ENCODE peak calls at places on chromosomes 1 and 21, in six cellular contexts. Q, H, M, R, Z and N are unnamed samples.

GRCh38 chr1:12433323-12434053 is 184.5 kb downstream of the DHRS3 start:
- DNase-seq in Q (no peak), H (no peak), M (peak; percentile 84), R (peak; percentile 56), Z (peak; percentile 77), N (no peak)

GRCh38 chr1:167749741-167750140 is 28.0 kb downstream of the MPZL1 start:
- DNase-seq in Q (no peak), H (no peak), M (no peak), R (no peak), Z (no peak), N (no peak)

GRCh38 chr1:147515046-147515869 is 26.0 kb upstream of the BCL9 start:
- DNase-seq in Q (no peak), H (peak; percentile 22), M (no peak), R (peak; percentile 31), Z (peak; percentile 72), N (peak; percentile 50)

GRCh38 chr1:186636786-186637185 is 43.4 kb downstream of the PTGS2 start:
- DNase-seq in Q (no peak), H (no peak), M (no peak), R (no peak), Z (no peak), N (no peak)

GRCh38 chr21:34035619-34036354 is 37.6 kb upstream of the MRPS6 start:
- DNase-seq in Q (no peak), H (no peak), M (no peak), R (no peak), Z (no peak), N (no peak)

GRCh38 chr1:43348809-43349593 is 9.8 kb upstream of the CDC20 start:
- DNase-seq in Q (no peak), H (no peak), M (no peak), R (peak; percentile 96), Z (peak; percentile 89), N (no peak)

GRCh38 chr1:156766288-156767100 is 841 bp upstream of the PRCC start:
- DNase-seq in Q (no peak), H (no peak), M (no peak), R (no peak), Z (no peak), N (no peak)

GRCh38 chr1:71047635-71048607 is at the start of gene PTGER3:
- DNase-seq in Q (peak; percentile 22), H (no peak), M (peak; percentile 96), R (peak; percentile 88), Z (no peak), N (no peak)

GRCh38 chr1:31746687-31747086 is 17.5 kb downstream of the ADGRB2 start:
- DNase-seq in Q (no peak), H (no peak), M (no peak), R (no peak), Z (no peak), N (no peak)

GRCh38 chr1:245790441-245790840 is 635.7 kb downstream of the KIF26B start:
- DNase-seq in Q (no peak), H (peak; percentile 22), M (no peak), R (no peak), Z (no peak), N (no peak)

GRCh38 chr1:204151562-204152309 is at the start of gene ETNK2:
- DNase-seq in Q (no peak), H (no peak), M (peak; percentile 36), R (peak; percentile 39), Z (peak; percentile 33), N (no peak)

GRCh38 chr1:18155881-18156385 is 48.3 kb downstream of the IGSF21 start:
- DNase-seq in Q (no peak), H (no peak), M (no peak), R (no peak), Z (no peak), N (no peak)

GRCh38 chr1:58528518-58528917 is 18.0 kb downstream of the OMA1 start:
- DNase-seq in Q (no peak), H (no peak), M (no peak), R (no peak), Z (no peak), N (no peak)

GRCh38 chr1:206538086-206538781 is 30.9 kb downstream of the RASSF5 start:
- DNase-seq in Q (no peak), H (no peak), M (no peak), R (peak; percentile 61), Z (no peak), N (no peak)

GRCh38 chr1:75430526-75430925 is 180.4 kb downstream of the SLC44A5 start:
- DNase-seq in Q (no peak), H (peak; percentile 11), M (no peak), R (no peak), Z (no peak), N (no peak)

GRCh38 chr1:11157867-11158266 is 31.3 kb upstream of the ANGPTL7 start:
- DNase-seq in Q (no peak), H (no peak), M (no peak), R (no peak), Z (no peak), N (peak; percentile 11)

GRCh38 chr1:166884040-166884642 is 8.1 kb upstream of the TADA1 start:
- DNase-seq in Q (peak; percentile 63), H (no peak), M (peak; percentile 52), R (peak; percentile 54), Z (peak; percentile 9), N (no peak)

GRCh38 chr1:211133393-211133840 is 531 bp downstream of the KCNH1 start:
- DNase-seq in Q (no peak), H (no peak), M (no peak), R (no peak), Z (no peak), N (no peak)
- H3K4me3 ChIP-seq in Q (no peak overlapping the region), H (peak overlapping the region; percentile 49), M (no peak overlapping the region), R (peak overlapping the region; percentile 52), Z (peak overlapping the region; percentile 67), N (peak overlapping the region; percentile 38)

DNA sequence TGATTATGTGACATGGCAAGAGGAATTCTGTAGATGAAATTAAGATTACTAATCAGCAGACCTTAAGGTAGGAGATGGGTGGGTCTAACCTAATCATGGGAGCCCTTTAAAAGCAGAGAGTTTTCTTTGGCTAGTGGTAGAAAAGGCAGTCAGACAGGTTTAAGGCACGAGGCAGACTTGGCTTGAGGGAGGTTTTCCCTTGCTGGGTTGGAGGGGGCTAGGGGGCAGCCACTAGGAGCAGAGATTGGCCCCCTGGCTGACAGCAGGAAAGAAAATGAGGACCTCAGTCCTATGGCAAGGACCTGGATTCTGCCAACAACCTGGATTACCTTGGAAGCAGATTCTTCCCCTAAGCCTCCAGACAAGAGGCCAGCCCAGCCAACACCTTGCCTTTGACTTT is 4.7 kb upstream of the TMEM61 start:
- DNase-seq in Q (no peak), H (no peak), M (no peak), R (no peak), Z (no peak), N (no peak)
- H3K4me3 ChIP-seq in Q (no peak overlapping the region), H (no peak overlapping the region), M (no peak overlapping the region), R (no peak overlapping the region), Z (no peak overlapping the region), N (no peak overlapping the region)

DNA sequence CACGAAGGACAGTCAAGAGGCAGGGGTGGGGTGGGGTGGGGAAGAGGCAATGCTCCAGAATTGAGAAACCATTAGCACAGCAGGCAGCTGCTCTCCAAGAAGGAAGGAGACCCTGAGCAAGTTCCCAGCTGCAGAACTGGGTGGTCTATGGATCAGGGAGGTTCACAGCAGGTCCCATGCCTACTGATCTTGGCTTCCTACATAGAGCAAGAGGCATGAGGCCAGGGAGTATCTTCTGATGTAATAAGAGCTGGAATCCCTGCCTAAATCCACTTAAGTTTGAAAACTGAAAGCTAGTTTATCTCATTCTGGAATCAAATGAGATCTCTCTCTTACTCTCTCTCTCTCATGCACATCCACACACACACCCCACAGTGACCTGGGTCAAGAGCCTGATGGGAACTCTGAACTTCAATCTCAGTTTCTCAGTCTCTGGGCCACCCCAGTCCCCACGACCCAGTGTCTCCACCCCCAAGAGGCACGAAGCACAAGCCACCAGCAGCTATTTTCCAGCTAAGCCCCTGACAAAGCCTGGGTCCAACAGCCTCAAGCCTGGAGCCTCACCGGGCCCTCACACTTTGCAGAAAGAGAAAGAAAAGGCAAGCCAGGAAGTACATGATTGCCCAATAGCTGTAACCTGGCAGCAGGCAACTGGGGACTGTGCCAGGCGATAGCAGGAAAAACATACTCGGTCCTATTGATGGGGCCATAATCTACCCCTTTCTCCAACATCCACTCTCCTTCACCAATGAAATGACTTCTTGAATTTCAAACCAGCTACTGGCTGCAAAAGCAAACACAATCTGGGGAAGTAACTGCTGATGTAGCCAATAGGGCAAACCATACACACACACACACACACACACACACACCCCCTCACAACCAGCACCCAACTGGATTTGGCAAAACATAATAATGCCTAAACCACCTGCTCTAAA is 2.2 kb downstream of the NUAK2 start:
- DNase-seq in Q (peak; percentile 69), H (peak; percentile 56), M (no peak), R (peak; percentile 94), Z (peak; percentile 80), N (peak; percentile 26)
- H3K4me3 ChIP-seq in Q (no peak overlapping the region), H (peak overlapping the region; percentile 90), M (no peak overlapping the region), R (peak overlapping the region; percentile 75), Z (peak overlapping the region; percentile 95), N (peak overlapping the region; percentile 13)

GRCh38 chr1:26239936-26240335 is 5.9 kb downstream of the CEP85 start:
- DNase-seq in Q (no peak), H (no peak), M (no peak), R (no peak), Z (no peak), N (no peak)

GRCh38 chr1:26233903-26234643 is at the start of gene CEP85:
- DNase-seq in Q (peak; percentile 98), H (peak; percentile 92), M (peak; percentile 99), R (peak; percentile 99), Z (peak; percentile 97), N (peak; percentile 93)

GRCh38 chr1:26234644-26235384 is 814 bp downstream of the CEP85 start:
- DNase-seq in Q (peak; percentile 41), H (no peak), M (peak; percentile 79), R (no peak), Z (peak; percentile 27), N (no peak)

DNA sequence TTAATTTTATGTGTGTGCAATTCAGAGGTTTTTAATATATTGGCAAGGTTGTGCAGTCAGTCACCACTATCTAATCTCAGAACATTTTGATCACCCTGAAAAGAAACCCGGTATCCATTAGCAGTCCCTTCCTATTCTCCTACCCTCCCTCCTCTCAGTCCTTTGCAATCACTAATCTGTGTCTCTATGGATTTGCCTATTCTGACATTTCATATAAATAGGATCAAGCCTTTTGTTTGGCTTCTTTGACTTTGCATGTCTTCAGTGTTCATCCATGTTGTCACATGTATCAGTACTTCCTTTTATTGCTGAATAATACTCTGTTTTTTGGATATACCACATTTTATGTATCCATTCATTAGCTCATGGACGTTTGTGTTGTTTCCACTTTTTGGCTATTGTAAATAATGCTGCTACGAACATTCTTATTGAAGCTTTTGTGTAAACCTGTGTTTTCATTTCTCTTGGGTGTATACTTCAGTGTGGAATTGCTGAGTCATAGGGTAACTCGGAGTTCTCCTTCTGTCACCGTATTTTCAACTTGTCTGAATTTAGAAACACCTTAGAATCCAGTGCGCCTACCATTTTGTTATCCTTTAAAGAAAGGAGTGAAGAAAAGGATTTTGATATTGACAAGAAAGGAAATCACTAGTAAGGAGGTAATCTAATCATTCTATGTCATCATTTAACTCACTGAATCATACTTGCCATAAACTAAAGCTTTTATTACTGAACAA is 3.4 kb downstream of the CEP85 start:
- DNase-seq in Q (no peak), H (no peak), M (peak; percentile 72), R (no peak), Z (peak; percentile 37), N (no peak)
- H3K4me3 ChIP-seq in Q (no peak overlapping the region), H (no peak overlapping the region), M (peak overlapping the region; percentile 76), R (no peak overlapping the region), Z (no peak overlapping the region), N (no peak overlapping the region)